ENCODE peak calls at places on chromosomes 11 and 22, in four cellular contexts. One of them, this sample, is unnamed.
A peak's percentile ranks its signal among the peaks of the same experiment; 100 is the strongest.

GRCh38 chr11:75867778-75868374 is 52.9 kb downstream of the UVRAG start:
- DNase-seq in CD4-positive, alpha-beta T cell: no peak
- DNase-seq in neural progenitor cell: peak; percentile 69
- DNase-seq in activated naive CD4-positive, alpha-beta T cell treated with anti-CD3 and anti-CD28 coated beads for 36 hours: peak; percentile 61
- DNase-seq in this sample: peak; percentile 35

GRCh38 chr22:36104988-36105387 is 55.6 kb downstream of the APOL3 start:
- DNase-seq in activated naive CD4-positive, alpha-beta T cell treated with anti-CD3 and anti-CD28 coated beads for 36 hours: no peak
- DNase-seq in neural progenitor cell: no peak
- DNase-seq in CD4-positive, alpha-beta T cell: no peak
- DNase-seq in this sample: no peak

GRCh38 chr11:96738311-96738710 is 348.5 kb downstream of the JRKL start:
- DNase-seq in activated naive CD4-positive, alpha-beta T cell treated with anti-CD3 and anti-CD28 coated beads for 36 hours: no peak
- DNase-seq in neural progenitor cell: no peak
- DNase-seq in CD4-positive, alpha-beta T cell: no peak
- DNase-seq in this sample: no peak

GRCh38 chr22:50027639-50028537 is 15.3 kb upstream of the IL17REL start:
- DNase-seq in neural progenitor cell: no peak
- DNase-seq in CD4-positive, alpha-beta T cell: no peak
- DNase-seq in activated naive CD4-positive, alpha-beta T cell treated with anti-CD3 and anti-CD28 coated beads for 36 hours: peak; percentile 53
- DNase-seq in this sample: no peak

GRCh38 chr11:19110290-19110689 is 6.7 kb upstream of the ZDHHC13 start:
- DNase-seq in CD4-positive, alpha-beta T cell: no peak
- DNase-seq in neural progenitor cell: peak; percentile 6
- DNase-seq in activated naive CD4-positive, alpha-beta T cell treated with anti-CD3 and anti-CD28 coated beads for 36 hours: no peak
- DNase-seq in this sample: no peak

GRCh38 chr11:95660038-95660437 is 129.5 kb downstream of the FAM76B start:
- DNase-seq in activated naive CD4-positive, alpha-beta T cell treated with anti-CD3 and anti-CD28 coated beads for 36 hours: no peak
- DNase-seq in neural progenitor cell: peak; percentile 43
- DNase-seq in CD4-positive, alpha-beta T cell: no peak
- DNase-seq in this sample: no peak

GRCh38 chr11:2206291-2206690 is 34.7 kb upstream of the TH start:
- DNase-seq in CD4-positive, alpha-beta T cell: no peak
- DNase-seq in activated naive CD4-positive, alpha-beta T cell treated with anti-CD3 and anti-CD28 coated beads for 36 hours: no peak
- DNase-seq in neural progenitor cell: no peak
- DNase-seq in this sample: no peak

GRCh38 chr11:121199516-121199915 is 93.1 kb upstream of the SC5D start:
- DNase-seq in activated naive CD4-positive, alpha-beta T cell treated with anti-CD3 and anti-CD28 coated beads for 36 hours: no peak
- DNase-seq in CD4-positive, alpha-beta T cell: no peak
- DNase-seq in neural progenitor cell: peak; percentile 7
- DNase-seq in this sample: no peak

GRCh38 chr11:100687630-100688395 is 725 bp downstream of the ARHGAP42 start:
- DNase-seq in activated naive CD4-positive, alpha-beta T cell treated with anti-CD3 and anti-CD28 coated beads for 36 hours: peak; percentile 8
- DNase-seq in CD4-positive, alpha-beta T cell: no peak
- DNase-seq in neural progenitor cell: peak; percentile 89
- DNase-seq in this sample: no peak

GRCh38 chr22:38864361-38865191 is 7.4 kb downstream of the CBX6 start:
- DNase-seq in CD4-positive, alpha-beta T cell: no peak
- DNase-seq in neural progenitor cell: no peak
- DNase-seq in activated naive CD4-positive, alpha-beta T cell treated with anti-CD3 and anti-CD28 coated beads for 36 hours: no peak
- DNase-seq in this sample: no peak

GRCh38 chr11:133175111-133175510 is 357.2 kb downstream of the OPCML start:
- DNase-seq in activated naive CD4-positive, alpha-beta T cell treated with anti-CD3 and anti-CD28 coated beads for 36 hours: no peak
- DNase-seq in CD4-positive, alpha-beta T cell: no peak
- DNase-seq in neural progenitor cell: no peak
- DNase-seq in this sample: no peak

GRCh38 chr22:31490496-31490925 is 869 bp upstream of the EIF4ENIF1 start:
- DNase-seq in activated naive CD4-positive, alpha-beta T cell treated with anti-CD3 and anti-CD28 coated beads for 36 hours: peak; percentile 74
- DNase-seq in neural progenitor cell: peak; percentile 43
- DNase-seq in CD4-positive, alpha-beta T cell: peak; percentile 32
- DNase-seq in this sample: peak; percentile 27

GRCh38 chr22:47629273-47629711 is 866.8 kb downstream of the TBC1D22A start:
- DNase-seq in CD4-positive, alpha-beta T cell: no peak
- DNase-seq in activated naive CD4-positive, alpha-beta T cell treated with anti-CD3 and anti-CD28 coated beads for 36 hours: no peak
- DNase-seq in neural progenitor cell: no peak
- DNase-seq in this sample: no peak

GRCh38 chr11:34960277-34960676 is 43.9 kb downstream of the PDHX start:
- DNase-seq in activated naive CD4-positive, alpha-beta T cell treated with anti-CD3 and anti-CD28 coated beads for 36 hours: no peak
- DNase-seq in neural progenitor cell: no peak
- DNase-seq in CD4-positive, alpha-beta T cell: no peak
- DNase-seq in this sample: no peak

GRCh38 chr11:65559951-65560537 is 1.9 kb upstream of the LTBP3 start:
- DNase-seq in neural progenitor cell: no peak
- DNase-seq in CD4-positive, alpha-beta T cell: no peak
- DNase-seq in activated naive CD4-positive, alpha-beta T cell treated with anti-CD3 and anti-CD28 coated beads for 36 hours: no peak
- DNase-seq in this sample: no peak

GRCh38 chr11:2270322-2271076 is at the start of gene ASCL2:
- DNase-seq in neural progenitor cell: peak; percentile 40
- DNase-seq in activated naive CD4-positive, alpha-beta T cell treated with anti-CD3 and anti-CD28 coated beads for 36 hours: no peak
- DNase-seq in CD4-positive, alpha-beta T cell: no peak
- DNase-seq in this sample: no peak

GRCh38 chr11:63920126-63920869 is 3.3 kb upstream of the RCOR2 start:
- DNase-seq in activated naive CD4-positive, alpha-beta T cell treated with anti-CD3 and anti-CD28 coated beads for 36 hours: no peak
- DNase-seq in neural progenitor cell: peak; percentile 76
- DNase-seq in CD4-positive, alpha-beta T cell: no peak
- DNase-seq in this sample: no peak

GRCh38 chr11:43410394-43410793 is 51.7 kb downstream of the TTC17 start:
- DNase-seq in neural progenitor cell: no peak
- DNase-seq in activated naive CD4-positive, alpha-beta T cell treated with anti-CD3 and anti-CD28 coated beads for 36 hours: no peak
- DNase-seq in CD4-positive, alpha-beta T cell: no peak
- DNase-seq in this sample: no peak

GRCh38 chr22:33202455-33202854 is 144.3 kb upstream of the SYN3 start:
- DNase-seq in activated naive CD4-positive, alpha-beta T cell treated with anti-CD3 and anti-CD28 coated beads for 36 hours: no peak
- DNase-seq in CD4-positive, alpha-beta T cell: no peak
- DNase-seq in neural progenitor cell: no peak
- DNase-seq in this sample: no peak

GRCh38 chr22:38503021-38503420 is 3.1 kb downstream of the DDX17 start:
- DNase-seq in neural progenitor cell: no peak
- DNase-seq in CD4-positive, alpha-beta T cell: no peak
- DNase-seq in activated naive CD4-positive, alpha-beta T cell treated with anti-CD3 and anti-CD28 coated beads for 36 hours: no peak
- DNase-seq in this sample: no peak

This sample was measured in T-helper 9 cell.